ENCODE peak calls at places on chromosomes 7 and 10, in four cellular contexts. One of them, this sample, is unnamed. For H3K36me3, the result is how much of the 10 kb centered on the place peaks cover.

GRCh38 chr10:77244746-77245145 is 392.9 kb downstream of the KCNMA1 start:
- DNase-seq in HCT116: no peak
- DNase-seq in astrocyte: no peak
- DNase-seq in tibial nerve: no peak
- DNase-seq in this sample: no peak

GRCh38 chr10:69439813-69440506 is 11.3 kb upstream of the TSPAN15 start:
- DNase-seq in tibial nerve: no peak
- DNase-seq in astrocyte: no peak
- DNase-seq in HCT116: no peak
- DNase-seq in this sample: peak

GRCh38 chr10:9833871-9834454 is 1183.7 kb upstream of the CELF2 start:
- DNase-seq in astrocyte: no peak
- DNase-seq in tibial nerve: no peak
- DNase-seq in HCT116: no peak
- DNase-seq in this sample: no peak

GRCh38 chr7:101882595-101883564 is 65.5 kb downstream of the CUX1 start:
- DNase-seq in HCT116: peak
- DNase-seq in tibial nerve: peak
- DNase-seq in astrocyte: peak
- DNase-seq in this sample: peak

GRCh38 chr7:133253522-133253882 is 624 bp downstream of the EXOC4 start:
- DNase-seq in astrocyte: no peak
- DNase-seq in HCT116: no peak
- DNase-seq in tibial nerve: peak
- DNase-seq in this sample: no peak

GRCh38 chr10:17599089-17599488 is 18.1 kb downstream of the HACD1 start:
- DNase-seq in astrocyte: peak
- DNase-seq in HCT116: peak
- DNase-seq in tibial nerve: no peak
- DNase-seq in this sample: no peak

GRCh38 chr7:25861704-25862253 is 290.2 kb upstream of the NFE2L3 start:
- DNase-seq in astrocyte: no peak
- DNase-seq in HCT116: no peak
- DNase-seq in tibial nerve: no peak
- DNase-seq in this sample: no peak

GRCh38 chr7:123669485-123669884 is 13.8 kb downstream of the LMOD2 start:
- DNase-seq in tibial nerve: no peak
- DNase-seq in astrocyte: no peak
- DNase-seq in HCT116: no peak
- DNase-seq in this sample: no peak

GRCh38 chr7:44225566-44226395 is 25.0 kb downstream of the YKT6 start:
- DNase-seq in tibial nerve: no peak
- DNase-seq in astrocyte: no peak
- DNase-seq in HCT116: no peak
- DNase-seq in this sample: no peak

GRCh38 chr10:14200645-14201534 is 129.8 kb downstream of the FRMD4A start:
- DNase-seq in HCT116: no peak
- DNase-seq in tibial nerve: no peak
- DNase-seq in astrocyte: no peak
- DNase-seq in this sample: no peak

GRCh38 chr7:73909996-73910395 is 49.0 kb downstream of the TMEM270 start:
- DNase-seq in astrocyte: no peak
- DNase-seq in HCT116: no peak
- DNase-seq in tibial nerve: no peak
- DNase-seq in this sample: no peak

GRCh38 chr10:117268258-117268657 is 27.3 kb downstream of the SLC18A2 start:
- DNase-seq in astrocyte: no peak
- DNase-seq in tibial nerve: no peak
- DNase-seq in HCT116: no peak
- DNase-seq in this sample: no peak

GRCh38 chr7:69399038-69399800 is 199.1 kb upstream of the AUTS2 start:
- DNase-seq in tibial nerve: no peak
- DNase-seq in astrocyte: peak
- DNase-seq in HCT116: no peak
- DNase-seq in this sample: no peak

GRCh38 chr10:130372866-130373265 is 236.7 kb downstream of the GLRX3 start:
- DNase-seq in astrocyte: no peak
- DNase-seq in tibial nerve: no peak
- DNase-seq in HCT116: no peak
- DNase-seq in this sample: no peak

GRCh38 chr10:99965700-99966099 is 44.0 kb downstream of the DNMBP start:
- DNase-seq in HCT116: no peak
- DNase-seq in astrocyte: peak
- DNase-seq in tibial nerve: no peak
- DNase-seq in this sample: no peak

GRCh38 chr10:131183546-131184045 is 127.9 kb downstream of the TCERG1L start:
- DNase-seq in astrocyte: no peak
- DNase-seq in HCT116: no peak
- DNase-seq in tibial nerve: no peak
- DNase-seq in this sample: no peak

GRCh38 chr10:129949411-129950335 is 14.4 kb downstream of the EBF3 start:
- DNase-seq in astrocyte: no peak
- DNase-seq in HCT116: no peak
- DNase-seq in tibial nerve: no peak
- DNase-seq in this sample: no peak

GRCh38 chr10:36781570-36781969 is 343.8 kb upstream of the ANKRD30A start:
- DNase-seq in astrocyte: no peak
- DNase-seq in HCT116: no peak
- DNase-seq in tibial nerve: no peak
- DNase-seq in this sample: no peak

GRCh38 chr10:79286318-79286951 is 60.8 kb upstream of the PPIF start:
- DNase-seq in astrocyte: no peak
- DNase-seq in tibial nerve: peak
- DNase-seq in HCT116: no peak
- DNase-seq in this sample: no peak

GRCh38 chr10:121134711-121135110 is 283.5 kb downstream of the WDR11 start:
- DNase-seq in tibial nerve: no peak
- DNase-seq in HCT116: no peak
- DNase-seq in astrocyte: no peak
- DNase-seq in this sample: no peak

GRCh38 chr10:1382711-1383110 is 326.5 kb downstream of the WDR37 start:
- DNase-seq in astrocyte: no peak
- DNase-seq in tibial nerve: no peak
- DNase-seq in HCT116: no peak
- DNase-seq in this sample: no peak

GRCh38 chr10:3480281-3480999 is 304.6 kb downstream of the KLF6 start:
- DNase-seq in HCT116: no peak
- DNase-seq in tibial nerve: no peak
- DNase-seq in astrocyte: no peak
- DNase-seq in this sample: no peak

GRCh38 chr10:47451998-47452494 is 31.9 kb downstream of the ANXA8 start:
- DNase-seq in HCT116: no peak
- DNase-seq in tibial nerve: no peak
- DNase-seq in astrocyte: no peak
- DNase-seq in this sample: no peak

GRCh38 chr7:81159402-81159801 is 240.6 kb upstream of the SEMA3C start:
- DNase-seq in tibial nerve: no peak
- DNase-seq in HCT116: peak
- DNase-seq in astrocyte: peak
- DNase-seq in this sample: no peak

GRCh38 chr7:130896051-130896881 is 162.3 kb upstream of the KLF14 start:
- DNase-seq in tibial nerve: no peak
- DNase-seq in astrocyte: no peak
- DNase-seq in HCT116: no peak
- DNase-seq in this sample: no peak

GRCh38 chr7:19587291-19587690 is 121.5 kb downstream of the POLR1F start:
- DNase-seq in tibial nerve: no peak
- DNase-seq in astrocyte: no peak
- DNase-seq in HCT116: no peak
- DNase-seq in this sample: no peak

GRCh38 chr7:55266243-55266642 is 98.9 kb upstream of the LANCL2 start:
- DNase-seq in tibial nerve: no peak
- DNase-seq in astrocyte: no peak
- DNase-seq in HCT116: no peak
- DNase-seq in this sample: no peak

GRCh38 chr10:69491611-69492010 is 40.3 kb downstream of the TSPAN15 start:
- DNase-seq in astrocyte: no peak
- DNase-seq in HCT116: no peak
- DNase-seq in tibial nerve: no peak
- DNase-seq in this sample: no peak

GRCh38 chr10:60960913-60961312 is 16.9 kb upstream of the RHOBTB1 start:
- DNase-seq in HCT116: no peak
- DNase-seq in tibial nerve: no peak
- DNase-seq in astrocyte: no peak
- DNase-seq in this sample: no peak

GRCh38 chr7:117872565-117873055 is 631 bp downstream of the CTTNBP2 start:
- DNase-seq in astrocyte: no peak
- DNase-seq in tibial nerve: peak
- DNase-seq in HCT116: peak
- DNase-seq in this sample: no peak

GRCh38 chr10:48444266-48444665 is 137.8 kb downstream of the MAPK8 start:
- DNase-seq in astrocyte: no peak
- DNase-seq in HCT116: peak
- DNase-seq in tibial nerve: no peak
- DNase-seq in this sample: no peak

GRCh38 chr10:31650010-31650409 is 278.6 kb downstream of the ARHGAP12 start:
- DNase-seq in tibial nerve: peak
- DNase-seq in astrocyte: peak
- DNase-seq in HCT116: no peak
- DNase-seq in this sample: peak

GRCh38 chr7:23530355-23530754 is 1.4 kb downstream of the TRA2A start:
- DNase-seq in tibial nerve: no peak
- DNase-seq in astrocyte: peak
- DNase-seq in HCT116: no peak
- DNase-seq in this sample: no peak

GRCh38 chr7:100466830-100467605 is 3.0 kb upstream of the SPACDR start:
- DNase-seq in astrocyte: no peak
- DNase-seq in tibial nerve: no peak
- DNase-seq in HCT116: no peak
- DNase-seq in this sample: no peak

GRCh38 chr7:100464210-100464660 is at the start of gene SPACDR:
- DNase-seq in astrocyte: peak
- DNase-seq in tibial nerve: no peak
- DNase-seq in HCT116: no peak
- DNase-seq in this sample: no peak

GRCh38 chr7:100464791-100465190 is 731 bp upstream of the SPACDR start:
- DNase-seq in tibial nerve: no peak
- DNase-seq in HCT116: no peak
- DNase-seq in astrocyte: no peak
- DNase-seq in this sample: no peak

GRCh38 chr7:100465299-100465698 is 1.2 kb upstream of the SPACDR start:
- DNase-seq in tibial nerve: no peak
- DNase-seq in HCT116: no peak
- DNase-seq in astrocyte: peak
- DNase-seq in this sample: no peak

GRCh38 chr7:100465702-100466311 is 1.7 kb upstream of the SPACDR start:
- DNase-seq in tibial nerve: no peak
- DNase-seq in HCT116: no peak
- DNase-seq in astrocyte: peak
- DNase-seq in this sample: no peak
- H3K36me3 ChIP-seq in tibial nerve: under half
- H3K36me3 ChIP-seq in HCT116: under half
- H3K36me3 ChIP-seq in astrocyte: under half
- H3K36me3 ChIP-seq in this sample: under half

GRCh38 chr10:91931526-91932190 is 8.1 kb downstream of the BTAF1 start:
- DNase-seq in HCT116: no peak
- DNase-seq in tibial nerve: no peak
- DNase-seq in astrocyte: no peak
- DNase-seq in this sample: no peak
- H3K36me3 ChIP-seq in HCT116: under half
- H3K36me3 ChIP-seq in tibial nerve: under half
- H3K36me3 ChIP-seq in astrocyte: under half
- H3K36me3 ChIP-seq in this sample: under half

GRCh38 chr7:48096273-48096672 is 7.2 kb downstream of the UPP1 start:
- DNase-seq in astrocyte: no peak
- DNase-seq in tibial nerve: no peak
- DNase-seq in HCT116: no peak
- DNase-seq in this sample: no peak
- H3K36me3 ChIP-seq in astrocyte: under half
- H3K36me3 ChIP-seq in tibial nerve: under half
- H3K36me3 ChIP-seq in HCT116: under half
- H3K36me3 ChIP-seq in this sample: under half

GRCh38 chr10:104262055-104262454 is 6.9 kb upstream of the GSTO2 start:
- DNase-seq in HCT116: no peak
- DNase-seq in tibial nerve: no peak
- DNase-seq in astrocyte: no peak
- DNase-seq in this sample: no peak
- H3K36me3 ChIP-seq in HCT116: half or more
- H3K36me3 ChIP-seq in tibial nerve: under half
- H3K36me3 ChIP-seq in astrocyte: half or more
- H3K36me3 ChIP-seq in this sample: under half

GRCh38 chr7:892648-893593 is 16.6 kb downstream of the GET4 start:
- DNase-seq in tibial nerve: no peak
- DNase-seq in astrocyte: no peak
- DNase-seq in HCT116: no peak
- DNase-seq in this sample: no peak
- H3K36me3 ChIP-seq in tibial nerve: under half
- H3K36me3 ChIP-seq in astrocyte: under half
- H3K36me3 ChIP-seq in HCT116: under half
- H3K36me3 ChIP-seq in this sample: under half

GRCh38 chr7:148916186-148916585 is 32.1 kb upstream of the EZH2 start:
- DNase-seq in HCT116: no peak
- DNase-seq in tibial nerve: no peak
- DNase-seq in astrocyte: peak
- DNase-seq in this sample: peak
- H3K36me3 ChIP-seq in HCT116: under half
- H3K36me3 ChIP-seq in tibial nerve: under half
- H3K36me3 ChIP-seq in astrocyte: under half
- H3K36me3 ChIP-seq in this sample: under half

This sample was measured in BJ.